ENCODE peak calls at places on chromosomes 11 and 22, in five cellular contexts. F, H, V, K and E are unnamed samples.
A peak's percentile ranks its signal among the peaks of the same experiment; 100 is the strongest.

GRCh38 chr11:32892355-32893090 is at the start of gene QSER1:
- DNase-seq in K (peak; percentile 22), V (peak; percentile 88), H (peak; percentile 90), F (no peak), E (peak; percentile 96)

GRCh38 chr11:15692739-15693138 is 578.0 kb downstream of the INSC start:
- DNase-seq in F (no peak), K (peak; percentile 62), H (no peak), V (no peak), E (no peak)

GRCh38 chr11:100563541-100564280 is 123.4 kb upstream of the ARHGAP42 start:
- DNase-seq in F (no peak), K (no peak), H (no peak), V (no peak), E (no peak)

GRCh38 chr11:47271961-47272661 is 2.2 kb downstream of the MADD start:
- DNase-seq in K (no peak), V (no peak), H (peak; percentile 44), F (no peak), E (no peak)

GRCh38 chr22:17964647-17965046 is 59.7 kb downstream of the MICAL3 start:
- DNase-seq in V (no peak), K (no peak), F (no peak), H (peak; percentile 85), E (no peak)

GRCh38 chr11:63687845-63688244 is 6.5 kb downstream of the RTN3 start:
- DNase-seq in K (no peak), H (no peak), F (no peak), V (no peak), E (no peak)

GRCh38 chr11:28738549-28738948 is 630.4 kb downstream of the METTL15 start:
- DNase-seq in F (no peak), K (no peak), H (no peak), V (no peak), E (no peak)

GRCh38 chr22:23280356-23281052 is 100.2 kb downstream of the BCR start:
- DNase-seq in V (no peak), H (no peak), F (no peak), K (no peak), E (no peak)

GRCh38 chr22:30705710-30706651 is 11.3 kb downstream of the OSBP2 start:
- DNase-seq in H (peak; percentile 41), V (peak; percentile 25), F (no peak), K (peak; percentile 5), E (peak; percentile 87)

GRCh38 chr11:83071641-83072591 is at the start of gene RAB30:
- DNase-seq in F (peak; percentile 99), V (peak; percentile 100), K (peak; percentile 100), H (peak; percentile 92), E (peak; percentile 96)

GRCh38 chr11:125886997-125887372 is 483 bp upstream of the HYLS1 start:
- DNase-seq in V (no peak), F (no peak), H (peak; percentile 56), K (peak; percentile 11), E (peak; percentile 57)